ENCODE peak calls at places on chromosomes 12 and 14, in eight cellular contexts. O is hypothalamus; P is neuronal stem cell; N is HFF-Myc; K is H7; L is stimulated activated CD4-positive, alpha-beta T cell treated with anti-CD3 and anti-CD28 coated beads, TNF-alpha, amount 100 ng/mL, for 1 hour; E is natural killer cell treated with Interleukin-12 subunit alpha and Interleukin-12 subunit beta and Interleukin-15 and Interleukin-18, amount 100 ng/mL, for 72 hours; Y is myocyte. S is an unnamed sample.

GRCh38 chr12:57853864-57854556 is 7.5 kb upstream of the CTDSP2 start:
- DNase-seq in O (no peak), P (no peak), N (no peak), K (no peak), L (no peak), E (no peak), Y (no peak), S (no peak)

GRCh38 chr12:85955127-85955526 is 81.0 kb downstream of the NTS start:
- DNase-seq in O (no peak), P (no peak), N (no peak), K (no peak), L (no peak), E (no peak), Y (peak), S (no peak)

GRCh38 chr14:62156052-62156451 is 393.8 kb downstream of the SNAPC1 start:
- DNase-seq in O (no peak), P (no peak), N (no peak), K (no peak), L (no peak), E (no peak), Y (no peak), S (no peak)

GRCh38 chr12:57738661-57739237 is at the start of gene AGAP2:
- DNase-seq in O (peak), P (no peak), N (no peak), K (peak), L (no peak), E (no peak), Y (peak), S (peak)

GRCh38 chr12:6451348-6452244 is at the start of gene TAPBPL:
- DNase-seq in O (peak), P (no peak), N (peak), K (peak), L (peak), E (peak), Y (peak), S (peak)

GRCh38 chr14:99725774-99726537 is 41.9 kb downstream of the CYP46A1 start:
- DNase-seq in O (no peak), P (no peak), N (no peak), K (peak), L (no peak), E (no peak), Y (no peak), S (no peak)

GRCh38 chr12:109743076-109743910 is 29.7 kb downstream of the FAM222A start:
- DNase-seq in O (no peak), P (no peak), N (no peak), K (no peak), L (no peak), E (no peak), Y (no peak), S (no peak)

GRCh38 chr12:131902332-131903241 is 8.2 kb downstream of the ULK1 start:
- DNase-seq in O (no peak), P (no peak), N (no peak), K (no peak), L (no peak), E (no peak), Y (no peak), S (no peak)

GRCh38 chr12:89261982-89262381 is 90.3 kb downstream of the DUSP6 start:
- DNase-seq in O (no peak), P (no peak), N (no peak), K (no peak), L (no peak), E (no peak), Y (peak), S (no peak)

GRCh38 chr12:55072093-55072492 is 52.3 kb downstream of the NEUROD4 start:
- DNase-seq in O (peak), P (no peak), N (no peak), K (peak), L (peak), E (no peak), Y (peak), S (no peak)